ENCODE peak calls at places on chromosomes 5 and 9, in four cellular contexts. E is psoas muscle, R is foreskin fibroblast, P is upper lobe of left lung. T is an unnamed sample.

GRCh38 chr9:120477534-120478001 is 102.4 kb downstream of the CDK5RAP2 start:
- DNase-seq in E (peak), R (peak), P (no peak), T (no peak)

GRCh38 chr5:145800181-145800580 is 35.0 kb downstream of the PRELID2 start:
- DNase-seq in E (no peak), R (no peak), P (no peak), T (no peak)

GRCh38 chr5:119746984-119747383 is 117.6 kb downstream of the FAM170A start:
- DNase-seq in E (no peak), R (no peak), P (no peak), T (no peak)

GRCh38 chr5:90555666-90556065 is 2.9 kb upstream of the ADGRV1 start:
- DNase-seq in E (no peak), R (no peak), P (no peak), T (no peak)

GRCh38 chr5:175382171-175382570 is 61.8 kb downstream of the DRD1 start:
- DNase-seq in E (no peak), R (no peak), P (no peak), T (no peak)

GRCh38 chr5:172407241-172407691 is 47.1 kb downstream of the SH3PXD2B start:
- DNase-seq in E (no peak), R (peak), P (no peak), T (no peak)

GRCh38 chr9:2802494-2802921 is 41.4 kb downstream of the PUM3 start:
- DNase-seq in E (no peak), R (peak), P (no peak), T (no peak)

GRCh38 chr9:37146372-37146771 is 26.0 kb downstream of the ZCCHC7 start:
- DNase-seq in E (no peak), R (no peak), P (no peak), T (no peak)

GRCh38 chr5:88979244-88979643 is 96.3 kb upstream of the MEF2C start:
- DNase-seq in E (no peak), R (peak), P (no peak), T (no peak)

GRCh38 chr5:172175263-172175719 is 12.7 kb downstream of the STK10 start:
- DNase-seq in E (peak), R (no peak), P (peak), T (no peak)

GRCh38 chr9:4327504-4328191 is 27.8 kb upstream of the GLIS3 start:
- DNase-seq in E (no peak), R (peak), P (no peak), T (no peak)

GRCh38 chr5:148805323-148806290 is 20.8 kb upstream of the ADRB2 start:
- DNase-seq in E (peak), R (peak), P (no peak), T (no peak)

GRCh38 chr9:83617299-83617698 is 5.6 kb upstream of the IDNK start:
- DNase-seq in E (no peak), R (no peak), P (no peak), T (no peak)

GRCh38 chr5:27216367-27216941 is 178.1 kb upstream of the CDH9 start:
- DNase-seq in E (no peak), R (no peak), P (no peak), T (no peak)

GRCh38 chr5:61450170-61450815 is 118.2 kb downstream of the ZSWIM6 start:
- DNase-seq in E (no peak), R (peak), P (no peak), T (no peak)

GRCh38 chr9:71719585-71719984 is 48.7 kb downstream of the CEMIP2 start:
- DNase-seq in E (no peak), R (peak), P (no peak), T (no peak)

GRCh38 chr5:15715535-15715934 is 215.6 kb downstream of the FBXL7 start:
- DNase-seq in E (no peak), R (no peak), P (no peak), T (no peak)

GRCh38 chr9:36902063-36902735 is 131.9 kb downstream of the PAX5 start:
- DNase-seq in E (no peak), R (no peak), P (no peak), T (no peak)

GRCh38 chr5:74085186-74085585 is 459.2 kb downstream of the ARHGEF28 start:
- DNase-seq in E (no peak), R (no peak), P (no peak), T (no peak)

GRCh38 chr9:35859310-35859994 is 10.7 kb downstream of the OR13J1 start:
- DNase-seq in E (no peak), R (peak), P (no peak), T (peak)

GRCh38 chr5:143400541-143401252 is 2.8 kb downstream of the NR3C1 start:
- DNase-seq in E (no peak), R (peak), P (no peak), T (no peak)

GRCh38 chr5:132233811-132234683 is 6.4 kb upstream of the P4HA2 start:
- DNase-seq in E (no peak), R (no peak), P (no peak), T (no peak)

GRCh38 chr5:133870661-133871060 is 97.8 kb downstream of the C5orf15 start:
- DNase-seq in E (no peak), R (peak), P (no peak), T (no peak)

GRCh38 chr5:143870871-143871632 is 59.1 kb downstream of the HMHB1 start:
- DNase-seq in E (no peak), R (no peak), P (no peak), T (no peak)

GRCh38 chr5:2703615-2704014 is 47.9 kb downstream of the IRX2 start:
- DNase-seq in E (no peak), R (no peak), P (no peak), T (no peak)

GRCh38 chr5:56951131-56951945 is 585 bp downstream of the MIER3 start:
- DNase-seq in E (peak), R (peak), P (peak), T (peak)

GRCh38 chr5:14217587-14217986 is 74.4 kb downstream of the TRIO start:
- DNase-seq in E (no peak), R (no peak), P (no peak), T (no peak)

GRCh38 chr9:114694719-114695269 is 12.8 kb upstream of the TEX48 start:
- DNase-seq in E (no peak), R (no peak), P (no peak), T (no peak)

GRCh38 chr5:11902304-11902703 is 1.9 kb downstream of the CTNND2 start:
- DNase-seq in E (no peak), R (no peak), P (no peak), T (no peak)
- TF ChIP-seq CTCF in E (no peak), R (no peak), P (no peak), T (no peak)

DNA sequence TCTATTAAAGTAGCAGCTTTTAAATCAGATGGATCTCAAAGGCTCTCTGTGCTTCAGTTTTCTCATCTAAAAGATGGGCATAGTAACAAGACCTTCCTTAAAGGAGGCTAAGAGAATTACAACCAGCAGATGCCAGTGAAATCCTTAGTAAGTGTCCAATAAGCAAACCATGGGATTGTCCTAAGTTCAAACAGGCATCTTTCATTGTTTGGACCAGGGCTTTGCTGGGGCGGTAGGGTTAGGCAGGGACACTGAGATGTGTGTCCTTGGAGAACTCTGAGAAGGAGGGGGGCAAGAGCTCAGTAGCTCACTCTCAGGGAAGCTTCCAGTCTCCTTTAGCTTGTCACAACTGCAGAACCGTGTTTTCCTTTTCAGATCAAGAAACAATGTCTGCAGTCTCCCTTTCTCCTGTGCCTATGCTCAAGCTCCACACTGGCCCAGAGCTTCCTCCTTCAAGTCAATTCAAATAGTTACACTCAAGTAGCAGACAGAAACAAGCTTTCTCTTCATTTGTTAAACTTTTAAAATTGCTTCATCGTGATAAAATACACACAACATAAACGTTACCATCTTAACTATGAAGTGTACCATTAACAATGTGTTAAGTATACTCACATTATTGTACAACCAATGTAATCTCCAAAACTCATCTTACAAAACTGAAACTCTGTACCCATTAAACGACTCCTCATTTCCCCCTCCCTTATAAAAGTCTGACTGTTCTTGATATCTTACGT is 216.2 kb downstream of the PIK3R1 start:
- DNase-seq in E (no peak), R (no peak), P (no peak), T (no peak)
- TF ChIP-seq CTCF in E (no peak), R (no peak), P (no peak), T (no peak)

GRCh38 chr5:103444333-103445038 is 118.1 kb downstream of the NUDT12 start:
- DNase-seq in E (no peak), R (no peak), P (no peak), T (no peak)

GRCh38 chr5:103445426-103446035 is 117.1 kb downstream of the NUDT12 start:
- DNase-seq in E (no peak), R (peak), P (no peak), T (no peak)

GRCh38 chr5:103442756-103443155 is 119.8 kb downstream of the NUDT12 start:
- DNase-seq in E (no peak), R (no peak), P (no peak), T (no peak)

GRCh38 chr5:103439007-103439406 is 123.6 kb downstream of the NUDT12 start:
- DNase-seq in E (no peak), R (no peak), P (no peak), T (no peak)

DNA sequence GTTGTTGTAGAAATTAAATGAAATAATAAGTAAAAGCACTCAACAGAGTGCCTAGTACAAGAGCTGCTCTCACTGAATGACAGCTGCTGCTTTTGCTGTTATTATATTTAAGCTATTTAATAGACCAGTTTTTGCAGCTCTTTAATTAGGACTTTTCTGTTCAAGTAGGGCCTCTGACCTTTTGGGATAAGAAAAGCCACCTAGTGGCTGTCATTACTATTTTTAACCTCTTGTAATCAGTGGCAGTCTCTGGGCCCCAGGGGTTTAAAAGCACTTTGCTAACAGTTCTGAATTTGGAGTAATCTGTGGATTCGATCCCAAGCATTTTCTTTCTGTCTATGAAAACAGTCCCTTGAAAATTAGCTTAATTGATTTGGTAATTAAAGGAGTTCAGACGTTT is 121.1 kb downstream of the NUDT12 start:
- DNase-seq in E (no peak), R (no peak), P (no peak), T (no peak)
- TF ChIP-seq CTCF in E (no peak), R (no peak), P (no peak), T (peak)

GRCh38 chr9:96158147-96158546 is 143.8 kb downstream of the HSD17B3 start:
- DNase-seq in E (no peak), R (no peak), P (no peak), T (no peak)
- TF ChIP-seq CTCF in E (no peak), R (no peak), P (no peak), T (no peak)

GRCh38 chr9:99414321-99414720 is 192.2 kb downstream of the SEC61B start:
- DNase-seq in E (no peak), R (peak), P (no peak), T (no peak)
- TF ChIP-seq CTCF in E (no peak), R (no peak), P (no peak), T (no peak)

GRCh38 chr5:176540956-176541337 is 3.7 kb upstream of the RNF44 start:
- DNase-seq in E (no peak), R (no peak), P (no peak), T (no peak)

GRCh38 chr5:176541338-176542134 is 4.3 kb upstream of the RNF44 start:
- DNase-seq in E (peak), R (peak), P (no peak), T (no peak)

GRCh38 chr5:176542135-176542595 is 5.0 kb upstream of the RNF44 start:
- DNase-seq in E (no peak), R (no peak), P (no peak), T (no peak)

GRCh38 chr5:176543428-176544182 is 5.5 kb upstream of the CDHR2 start:
- DNase-seq in E (peak), R (peak), P (peak), T (no peak)

DNA sequence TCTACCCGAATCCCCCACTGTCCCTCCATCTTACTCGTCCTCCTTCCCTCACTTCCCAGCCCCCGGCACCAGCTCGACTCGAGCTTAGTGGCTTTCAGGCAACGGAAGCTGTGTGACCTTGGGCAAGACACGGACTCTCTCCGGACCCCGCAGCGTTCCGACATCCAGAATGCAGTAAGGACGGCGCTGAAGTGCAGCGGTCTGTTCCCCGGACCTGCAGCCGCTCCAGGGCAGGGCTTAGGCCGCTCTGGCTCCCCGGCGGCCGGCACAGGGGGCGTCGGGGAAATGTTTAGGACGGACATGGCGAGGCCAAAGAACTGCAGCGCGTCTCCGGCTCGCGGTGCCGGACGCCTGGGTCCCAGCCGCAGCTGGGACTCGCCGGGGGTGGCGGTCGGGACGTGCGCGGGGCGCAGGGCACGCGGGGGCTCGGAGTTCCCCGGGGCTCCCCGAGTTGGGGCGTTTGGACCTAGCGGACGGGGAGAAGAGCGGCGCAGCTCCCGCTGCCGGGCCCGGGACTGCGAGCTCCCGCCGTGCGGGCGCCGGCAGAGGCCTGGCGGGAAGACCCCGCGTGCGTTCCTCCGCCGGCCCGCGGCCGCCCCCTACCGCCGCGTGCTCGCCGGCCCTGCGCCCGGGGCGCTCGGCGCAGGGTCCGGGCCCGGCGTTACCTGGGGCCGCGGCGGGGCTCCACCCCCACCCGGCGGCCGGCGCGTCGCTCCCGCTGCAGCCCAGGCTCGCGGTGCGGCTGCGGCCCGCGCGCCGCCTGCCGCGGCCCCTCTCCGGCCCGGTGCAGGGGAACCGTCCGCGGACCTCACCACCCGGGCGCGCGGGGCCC is 5.6 kb upstream of the RNF44 start:
- DNase-seq in E (no peak), R (peak), P (peak), T (no peak)
- TF ChIP-seq CTCF in E (peak), R (no peak), P (peak), T (peak)

GRCh38 chr9:133149130-133150015 is 14.3 kb downstream of the GBGT1 start:
- DNase-seq in E (peak), R (peak), P (peak), T (peak)
- TF ChIP-seq CTCF in E (peak), R (no peak), P (peak), T (no peak)

GRCh38 chr5:124869481-124870033 is 123.1 kb upstream of the ZNF608 start:
- DNase-seq in E (no peak), R (no peak), P (no peak), T (no peak)
- TF ChIP-seq CTCF in E (no peak), R (no peak), P (no peak), T (no peak)

T was measured in type B pancreatic cell.